ENCODE peak calls at places on chromosomes 12 and 14, in four cellular contexts. U is NCI-H526 treated with DMSO at 0.1 percent for 48 hours, L is neuronal stem cell, F is OCI-LY7. X is an unnamed sample.

GRCh38 chr12:80056232-80056631 is 43.1 kb upstream of the OTOGL start:
- DNase-seq in U (no peak), L (no peak), F (no peak), X (no peak)

GRCh38 chr12:67540920-67541624 is 107.5 kb upstream of the DYRK2 start:
- DNase-seq in U (no peak), L (no peak), F (no peak), X (peak; percentile 63)

GRCh38 chr12:130186631-130187269 is 24.5 kb downstream of the FZD10 start:
- DNase-seq in U (no peak), L (no peak), F (no peak), X (no peak)

GRCh38 chr14:37497422-37497821 is 97.6 kb downstream of the FOXA1 start:
- DNase-seq in U (no peak), L (no peak), F (no peak), X (no peak)

GRCh38 chr14:94761348-94761998 is 8.4 kb downstream of the GSC start:
- DNase-seq in U (no peak), L (no peak), F (no peak), X (no peak)

GRCh38 chr14:63174760-63175191 is 29.5 kb upstream of the RHOJ start:
- DNase-seq in U (peak; percentile 14), L (peak; percentile 44), F (peak; percentile 32), X (no peak)

GRCh38 chr12:106954462-106955376 is 988 bp upstream of the TMEM263 start:
- DNase-seq in U (no peak), L (no peak), F (no peak), X (peak; percentile 19)

GRCh38 chr12:1993871-1994371 is 10.3 kb downstream of the DCP1B start:
- DNase-seq in U (no peak), L (no peak), F (no peak), X (no peak)

GRCh38 chr12:71958056-71958455 is 19.4 kb downstream of the TPH2 start:
- DNase-seq in U (no peak), L (no peak), F (no peak), X (no peak)

GRCh38 chr12:19273482-19274330 is 144.2 kb downstream of the PLEKHA5 start:
- DNase-seq in U (no peak), L (no peak), F (no peak), X (no peak)

GRCh38 chr12:122072031-122072970 is 6.3 kb upstream of the MLXIP start:
- DNase-seq in U (no peak), L (no peak), F (no peak), X (no peak)

GRCh38 chr12:87816186-87816585 is 213.0 kb downstream of the C12orf50 start:
- DNase-seq in U (no peak), L (no peak), F (no peak), X (no peak)

GRCh38 chr14:91841065-91841464 is 26.3 kb downstream of the TC2N start:
- DNase-seq in U (no peak), L (no peak), F (no peak), X (no peak)

GRCh38 chr12:95574799-95575452 is 23.6 kb upstream of the USP44 start:
- DNase-seq in U (peak; percentile 19), L (no peak), F (no peak), X (no peak)

GRCh38 chr12:29783773-29784666 is at the start of gene TMTC1:
- DNase-seq in U (no peak), L (peak; percentile 80), F (no peak), X (peak; percentile 69)

GRCh38 chr14:72679106-72679505 is 214.8 kb downstream of the DPF3 start:
- DNase-seq in U (no peak), L (no peak), F (no peak), X (no peak)